ENCODE peak calls at places on chromosomes 4 and X, in seven cellular contexts. G, Q, W, L, Y, Z and M are unnamed samples.

GRCh38 chr4:162841769-162842168 is 324.9 kb downstream of the NAF1 start:
- DNase-seq in W (no peak), G (no peak), Z (no peak), Q (no peak), L (no peak), Y (no peak), M (no peak)

GRCh38 chr4:98601719-98602118 is 56.7 kb downstream of the TSPAN5 start:
- DNase-seq in G (no peak), Y (no peak), W (peak; percentile 79), L (no peak), Q (no peak), Z (no peak), M (peak; percentile 20)

GRCh38 chr4:99811850-99812249 is 4.8 kb upstream of the DAPP1 start:
- DNase-seq in Q (no peak), G (no peak), L (peak; percentile 54), W (peak; percentile 36), Z (no peak), Y (no peak), M (peak; percentile 68)

GRCh38 chr4:156413411-156413985 is 459.8 kb upstream of the CTSO start:
- DNase-seq in Q (no peak), Z (no peak), G (no peak), W (no peak), Y (no peak), L (no peak), M (no peak)

GRCh38 chrX:38271154-38271716 is 50.6 kb upstream of the SRPX start:
- DNase-seq in Q (no peak), L (no peak), W (no peak), Z (no peak), Y (no peak), G (no peak), M (no peak)

GRCh38 chrX:46180258-46180687 is 364.9 kb downstream of the ZNF674 start:
- DNase-seq in W (peak; percentile 73), L (peak; percentile 35), Z (peak; percentile 79), Q (no peak), Y (no peak), G (no peak), M (no peak)

GRCh38 chrX:15989716-15990115 is 133.6 kb upstream of the GRPR start:
- DNase-seq in G (no peak), Y (no peak), W (no peak), L (no peak), Z (no peak), Q (no peak), M (no peak)

GRCh38 chr4:2182981-2183380 is 58.9 kb downstream of the HAUS3 start:
- DNase-seq in L (no peak), G (no peak), Y (no peak), Z (no peak), W (peak; percentile 18), Q (no peak), M (no peak)

GRCh38 chr4:107283587-107284559 is 247.8 kb upstream of the DKK2 start:
- DNase-seq in G (no peak), Q (no peak), Y (no peak), Z (peak; percentile 71), W (peak; percentile 96), L (no peak), M (no peak)

GRCh38 chrX:308821-309520 is 9.6 kb downstream of the GTPBP6 start:
- DNase-seq in G (no peak), W (no peak), Q (peak; percentile 57), L (no peak), Z (no peak), Y (no peak), M (no peak)

GRCh38 chrX:46044486-46044885 is 500.7 kb downstream of the ZNF674 start:
- DNase-seq in Q (no peak), Z (no peak), G (no peak), L (no peak), W (peak; percentile 8), Y (no peak), M (no peak)

GRCh38 chr4:125985856-125986255 is 671.1 kb downstream of the FAT4 start:
- DNase-seq in W (no peak), Z (no peak), G (no peak), Y (no peak), Q (no peak), L (no peak), M (no peak)